ENCODE peak calls at places on chromosomes 12 and 14, in six cellular contexts. One of them, this sample, is unnamed.

GRCh38 chr12:7645395-7646177 is 20.1 kb downstream of the APOBEC1 start:
- DNase-seq in HEK293T: peak; percentile 26
- DNase-seq in IMR-90: peak; percentile 31
- DNase-seq in right lobe of liver: no peak
- DNase-seq in thyroid gland: peak; percentile 16
- DNase-seq in NCI-H1105: peak; percentile 10
- DNase-seq in this sample: no peak

GRCh38 chr14:72863216-72864006 is 30.5 kb downstream of the DPF3 start:
- DNase-seq in HEK293T: no peak
- DNase-seq in IMR-90: no peak
- DNase-seq in right lobe of liver: no peak
- DNase-seq in thyroid gland: no peak
- DNase-seq in NCI-H1105: no peak
- DNase-seq in this sample: no peak

GRCh38 chr12:13980548-13981295 is 680 bp downstream of the GRIN2B start:
- DNase-seq in HEK293T: peak; percentile 9
- DNase-seq in IMR-90: no peak
- DNase-seq in right lobe of liver: no peak
- DNase-seq in thyroid gland: no peak
- DNase-seq in NCI-H1105: peak; percentile 42
- DNase-seq in this sample: no peak

GRCh38 chr14:81437226-81437625 is 37.1 kb upstream of the STON2 start:
- DNase-seq in HEK293T: no peak
- DNase-seq in IMR-90: no peak
- DNase-seq in right lobe of liver: no peak
- DNase-seq in thyroid gland: no peak
- DNase-seq in NCI-H1105: no peak
- DNase-seq in this sample: no peak

GRCh38 chr14:34302654-34303053 is 159.4 kb downstream of the SPTSSA start:
- DNase-seq in HEK293T: no peak
- DNase-seq in IMR-90: no peak
- DNase-seq in right lobe of liver: no peak
- DNase-seq in thyroid gland: no peak
- DNase-seq in NCI-H1105: peak; percentile 81
- DNase-seq in this sample: no peak

GRCh38 chr14:24851837-24852236 is 198.1 kb downstream of the STXBP6 start:
- DNase-seq in HEK293T: no peak
- DNase-seq in IMR-90: peak; percentile 51
- DNase-seq in right lobe of liver: no peak
- DNase-seq in thyroid gland: no peak
- DNase-seq in NCI-H1105: no peak
- DNase-seq in this sample: no peak

GRCh38 chr12:1629338-1630080 is 478 bp downstream of the WNT5B start:
- DNase-seq in HEK293T: no peak
- DNase-seq in IMR-90: no peak
- DNase-seq in right lobe of liver: peak; percentile 37
- DNase-seq in thyroid gland: no peak
- DNase-seq in NCI-H1105: peak; percentile 34
- DNase-seq in this sample: no peak

GRCh38 chr14:103512701-103513611 is 9.7 kb downstream of the CKB start:
- DNase-seq in HEK293T: no peak
- DNase-seq in IMR-90: peak; percentile 80
- DNase-seq in right lobe of liver: no peak
- DNase-seq in thyroid gland: peak; percentile 94
- DNase-seq in NCI-H1105: peak; percentile 94
- DNase-seq in this sample: no peak

GRCh38 chr12:126588586-126589249 is 1523.5 kb downstream of the AACS start:
- DNase-seq in HEK293T: no peak
- DNase-seq in IMR-90: no peak
- DNase-seq in right lobe of liver: no peak
- DNase-seq in thyroid gland: no peak
- DNase-seq in NCI-H1105: no peak
- DNase-seq in this sample: no peak

GRCh38 chr14:74577247-74577947 is 34.6 kb downstream of the LTBP2 start:
- DNase-seq in HEK293T: no peak
- DNase-seq in IMR-90: peak; percentile 33
- DNase-seq in right lobe of liver: no peak
- DNase-seq in thyroid gland: peak; percentile 45
- DNase-seq in NCI-H1105: no peak
- DNase-seq in this sample: no peak

GRCh38 chr12:117963836-117964235 is 5.0 kb downstream of the KSR2 start:
- DNase-seq in HEK293T: no peak
- DNase-seq in IMR-90: no peak
- DNase-seq in right lobe of liver: no peak
- DNase-seq in thyroid gland: no peak
- DNase-seq in NCI-H1105: no peak
- DNase-seq in this sample: no peak

GRCh38 chr12:56237552-56237951 is 7.7 kb downstream of the SLC39A5 start:
- DNase-seq in HEK293T: no peak
- DNase-seq in IMR-90: peak; percentile 34
- DNase-seq in right lobe of liver: no peak
- DNase-seq in thyroid gland: no peak
- DNase-seq in NCI-H1105: no peak
- DNase-seq in this sample: no peak

GRCh38 chr12:53867216-53868012 is 71.2 kb upstream of the HOXC13 start:
- DNase-seq in HEK293T: peak; percentile 31
- DNase-seq in IMR-90: no peak
- DNase-seq in right lobe of liver: no peak
- DNase-seq in thyroid gland: no peak
- DNase-seq in NCI-H1105: no peak
- DNase-seq in this sample: no peak

GRCh38 chr12:41510470-41510869 is 322.4 kb downstream of the PDZRN4 start:
- DNase-seq in HEK293T: no peak
- DNase-seq in IMR-90: no peak
- DNase-seq in right lobe of liver: no peak
- DNase-seq in thyroid gland: no peak
- DNase-seq in NCI-H1105: no peak
- DNase-seq in this sample: no peak

GRCh38 chr12:124396544-124397398 is 101.9 kb downstream of the RFLNA start:
- DNase-seq in HEK293T: no peak
- DNase-seq in IMR-90: no peak
- DNase-seq in right lobe of liver: no peak
- DNase-seq in thyroid gland: no peak
- DNase-seq in NCI-H1105: no peak
- DNase-seq in this sample: no peak